ENCODE peak calls at places on chromosomes 12 and 14, in ten cellular contexts. M is fibroblast of the conjunctiva; T is dorsolateral prefrontal cortex; G is C1 segment of cervical spinal cord; X is BJ; D is EL; F is stimulated activated CD4-positive, alpha-beta T cell treated with anti-CD3 and anti-CD28 coated beads, Interleukin-1b, Interleukin-23, amount 100 ng/mL, for 48 hours; V is progenitor cell of endocrine pancreas; H is naive thymus-derived CD8-positive, alpha-beta T cell; W is NCI-H510A treated with DMSO at 0.1 percent for 48 hours. S is an unnamed sample.

GRCh38 chr12:106655577-106655976 is 72.8 kb downstream of the RFX4 start:
- DNase-seq in M (no peak), T (no peak), G (no peak), X (no peak), D (no peak), F (no peak), V (no peak), H (no peak), W (no peak), S (no peak)

GRCh38 chr14:94370524-94370910 is 17.9 kb downstream of the SERPINA1 start:
- DNase-seq in M (no peak), T (no peak), G (no peak), X (no peak), D (no peak), F (no peak), V (no peak), H (no peak), W (no peak), S (peak)

GRCh38 chr14:101353422-101353821 is 207.9 kb upstream of the DIO3 start:
- DNase-seq in M (no peak), T (no peak), G (no peak), X (no peak), D (no peak), F (no peak), V (no peak), H (no peak), W (no peak), S (no peak)

GRCh38 chr12:54040148-54040494 is 7.3 kb downstream of the HOXC5 start:
- DNase-seq in M (no peak), T (no peak), G (no peak), X (no peak), D (no peak), F (no peak), V (no peak), H (no peak), W (no peak), S (no peak)

GRCh38 chr12:63916561-63917476 is 72.3 kb downstream of the SRGAP1 start:
- DNase-seq in M (no peak), T (no peak), G (no peak), X (no peak), D (peak), F (no peak), V (no peak), H (no peak), W (no peak), S (no peak)

GRCh38 chr12:107736914-107737313 is 24.0 kb downstream of the PRDM4 start:
- DNase-seq in M (no peak), T (no peak), G (no peak), X (no peak), D (no peak), F (no peak), V (no peak), H (no peak), W (no peak), S (no peak)

GRCh38 chr14:66043921-66044320 is 442.2 kb upstream of the CCDC196 start:
- DNase-seq in M (no peak), T (no peak), G (no peak), X (no peak), D (peak), F (no peak), V (no peak), H (no peak), W (no peak), S (no peak)

GRCh38 chr12:21992823-21993222 is 51.6 kb upstream of the ABCC9 start:
- DNase-seq in M (no peak), T (no peak), G (no peak), X (no peak), D (peak), F (no peak), V (no peak), H (no peak), W (no peak), S (no peak)

GRCh38 chr12:13258717-13259119 is 62.2 kb downstream of the EMP1 start:
- DNase-seq in M (no peak), T (no peak), G (no peak), X (no peak), D (no peak), F (no peak), V (no peak), H (no peak), W (no peak), S (no peak)

GRCh38 chr14:35653045-35653444 is 119.1 kb downstream of the INSM2 start:
- DNase-seq in M (no peak), T (no peak), G (no peak), X (no peak), D (no peak), F (no peak), V (no peak), H (no peak), W (no peak), S (no peak)

GRCh38 chr12:17381211-17381610 is 708.8 kb downstream of the RERGL start:
- DNase-seq in M (no peak), T (no peak), G (no peak), X (no peak), D (no peak), F (no peak), V (no peak), H (no peak), W (no peak), S (no peak)

GRCh38 chr12:96398422-96399080 is 1.7 kb downstream of the CDK17 start:
- DNase-seq in M (no peak), T (no peak), G (peak), X (no peak), D (peak), F (no peak), V (no peak), H (peak), W (no peak), S (no peak)

GRCh38 chr14:76500480-76500879 is 124.5 kb downstream of the ESRRB start:
- DNase-seq in M (no peak), T (no peak), G (no peak), X (no peak), D (no peak), F (no peak), V (no peak), H (no peak), W (no peak), S (peak)

GRCh38 chr12:120678572-120678971 is 8.4 kb upstream of the MLEC start:
- DNase-seq in M (no peak), T (no peak), G (no peak), X (no peak), D (peak), F (no peak), V (no peak), H (no peak), W (no peak), S (no peak)

GRCh38 chr12:131101703-131102492 is 148.2 kb downstream of the ADGRD1 start:
- DNase-seq in M (no peak), T (peak), G (no peak), X (no peak), D (no peak), F (no peak), V (no peak), H (no peak), W (no peak), S (peak)

GRCh38 chr12:132229926-132230325 is 85.7 kb downstream of the NOC4L start:
- DNase-seq in M (no peak), T (no peak), G (no peak), X (no peak), D (no peak), F (no peak), V (no peak), H (no peak), W (no peak), S (peak)

GRCh38 chr12:124296916-124297351 is 2.0 kb downstream of the RFLNA start:
- DNase-seq in M (no peak), T (no peak), G (no peak), X (no peak), D (no peak), F (no peak), V (no peak), H (no peak), W (no peak), S (no peak)

GRCh38 chr14:100428727-100429126 is 105.6 kb downstream of the SLC25A47 start:
- DNase-seq in M (no peak), T (no peak), G (no peak), X (no peak), D (peak), F (peak), V (no peak), H (no peak), W (no peak), S (no peak)

GRCh38 chr12:122067548-122067947 is 11.0 kb upstream of the MLXIP start:
- DNase-seq in M (no peak), T (no peak), G (no peak), X (no peak), D (no peak), F (no peak), V (no peak), H (no peak), W (no peak), S (no peak)

GRCh38 chr12:44847888-44848770 is 28.0 kb downstream of the NELL2 start:
- DNase-seq in M (no peak), T (no peak), G (no peak), X (no peak), D (no peak), F (peak), V (no peak), H (peak), W (no peak), S (no peak)

GRCh38 chr12:8784464-8784863 is 38.0 kb upstream of the A2ML1 start:
- DNase-seq in M (no peak), T (no peak), G (no peak), X (no peak), D (no peak), F (no peak), V (no peak), H (no peak), W (no peak), S (no peak)

GRCh38 chr14:53714495-53715389 is 241.9 kb downstream of the BMP4 start:
- DNase-seq in M (no peak), T (no peak), G (no peak), X (no peak), D (no peak), F (no peak), V (no peak), H (no peak), W (no peak), S (no peak)

GRCh38 chr12:110704231-110704630 is 15.3 kb upstream of the HVCN1 start:
- DNase-seq in M (no peak), T (no peak), G (no peak), X (no peak), D (no peak), F (no peak), V (no peak), H (no peak), W (no peak), S (no peak)

GRCh38 chr12:29816869-29817730 is 33.4 kb upstream of the TMTC1 start:
- DNase-seq in M (no peak), T (no peak), G (no peak), X (no peak), D (no peak), F (no peak), V (no peak), H (no peak), W (no peak), S (no peak)

GRCh38 chr12:69900720-69901131 is 75.7 kb downstream of the MYRFL start:
- DNase-seq in M (peak), T (peak), G (peak), X (no peak), D (peak), F (peak), V (peak), H (peak), W (peak), S (peak)

GRCh38 chr12:109535863-109536250 is 37.4 kb downstream of the MMAB start:
- DNase-seq in M (no peak), T (no peak), G (no peak), X (no peak), D (no peak), F (no peak), V (no peak), H (no peak), W (no peak), S (no peak)

GRCh38 chr14:93980464-93981201 is 4.3 kb upstream of the ASB2 start:
- DNase-seq in M (no peak), T (peak), G (no peak), X (no peak), D (no peak), F (no peak), V (no peak), H (no peak), W (no peak), S (peak)

GRCh38 chr12:47340391-47341015 is 260.7 kb upstream of the AMIGO2 start:
- DNase-seq in M (no peak), T (no peak), G (no peak), X (no peak), D (no peak), F (no peak), V (no peak), H (no peak), W (no peak), S (no peak)

GRCh38 chr14:79641371-79641770 is 569.9 kb downstream of the DIO2 start:
- DNase-seq in M (no peak), T (no peak), G (no peak), X (no peak), D (no peak), F (no peak), V (no peak), H (no peak), W (no peak), S (no peak)

GRCh38 chr12:128009108-128009507 is 257.9 kb upstream of the TMEM132C start:
- DNase-seq in M (no peak), T (no peak), G (no peak), X (no peak), D (no peak), F (no peak), V (no peak), H (no peak), W (no peak), S (no peak)